ENCODE peak calls at places on chromosomes 13 and 19, in nine cellular contexts. K is AG04450; V is endothelial cell; B is stimulated activated CD8-positive, alpha-beta memory T cell treated with anti-CD3 and anti-CD28 coated beads, Interleukin-2, amount 100 ng/mL, for 1 hour; J is HS-27A; O is H9; M is cardiac muscle cell; H is HTR-8/SVneo; N is activated T-cell treated with anti-CD3 and anti-CD28 coated beads, Interleukin-2, amount 50 U/mL, for 4 hours. Z is an unnamed sample.

GRCh38 chr19:41811036-41811435 is 14.6 kb downstream of the CEACAM3 start:
- DNase-seq in K (no peak), V (no peak), B (no peak), J (no peak), O (no peak), M (no peak), H (no peak), N (no peak), Z (no peak)

GRCh38 chr13:40109324-40109958 is 454.0 kb downstream of the COG6 start:
- DNase-seq in K (peak), V (no peak), B (no peak), J (no peak), O (no peak), M (no peak), H (peak), N (no peak), Z (no peak)

GRCh38 chr19:12596927-12597548 is 13.6 kb downstream of the ZNF490 start:
- DNase-seq in K (no peak), V (no peak), B (no peak), J (no peak), O (no peak), M (no peak), H (no peak), N (no peak), Z (no peak)

GRCh38 chr19:29811125-29812079 is at the start of gene CCNE1:
- DNase-seq in K (peak), V (peak), B (peak), J (no peak), O (peak), M (peak), H (peak), N (peak), Z (peak)

GRCh38 chr19:18637644-18638630 is 1.1 kb downstream of the KLHL26 start:
- DNase-seq in K (no peak), V (no peak), B (no peak), J (no peak), O (no peak), M (no peak), H (no peak), N (no peak), Z (no peak)

GRCh38 chr13:94263038-94263437 is 216.4 kb downstream of the DCT start:
- DNase-seq in K (no peak), V (no peak), B (no peak), J (no peak), O (no peak), M (no peak), H (no peak), N (no peak), Z (no peak)

GRCh38 chr19:42325896-42326771 is 699 bp downstream of the MEGF8 start:
- DNase-seq in K (no peak), V (peak), B (no peak), J (no peak), O (peak), M (peak), H (no peak), N (no peak), Z (no peak)

GRCh38 chr19:4015705-4016402 is 8.3 kb downstream of the PIAS4 start:
- DNase-seq in K (no peak), V (no peak), B (no peak), J (no peak), O (no peak), M (no peak), H (no peak), N (no peak), Z (no peak)

GRCh38 chr13:102273111-102273510 is 128.7 kb downstream of the FGF14 start:
- DNase-seq in K (no peak), V (no peak), B (no peak), J (no peak), O (no peak), M (no peak), H (no peak), N (no peak), Z (no peak)

GRCh38 chr19:52297601-52298358 is 811 bp downstream of the ZNF480 start:
- DNase-seq in K (no peak), V (no peak), B (no peak), J (no peak), O (no peak), M (peak), H (no peak), N (no peak), Z (no peak)

GRCh38 chr13:98979012-98979411 is 1.1 kb upstream of the DOCK9 start:
- DNase-seq in K (no peak), V (no peak), B (no peak), J (no peak), O (no peak), M (no peak), H (no peak), N (no peak), Z (no peak)

GRCh38 chr19:5285311-5285710 is 55.3 kb downstream of the PTPRS start:
- DNase-seq in K (no peak), V (no peak), B (no peak), J (no peak), O (no peak), M (no peak), H (no peak), N (no peak), Z (no peak)

GRCh38 chr19:43778651-43779050 is 2.1 kb downstream of the KCNN4 start:
- DNase-seq in K (no peak), V (no peak), B (no peak), J (no peak), O (no peak), M (no peak), H (no peak), N (no peak), Z (no peak)

GRCh38 chr13:69468624-69469023 is 639.0 kb upstream of the ATXN8OS start:
- DNase-seq in K (no peak), V (no peak), B (no peak), J (no peak), O (no peak), M (no peak), H (no peak), N (no peak), Z (no peak)

GRCh38 chr13:108947551-108948030 is 318.2 kb downstream of the MYO16 start:
- DNase-seq in K (no peak), V (no peak), B (no peak), J (no peak), O (no peak), M (no peak), H (no peak), N (no peak), Z (no peak)

Z was measured in iPS DF 6.9.